ENCODE peak calls at places on chromosomes 16 and 17, in nine cellular contexts. G is testis, Z is A549, U is uterus, O is stomach, L is HCT116, N is tibial nerve, S is breast epithelium, E is body of pancreas. R is an unnamed sample.

GRCh38 chr17:3732171-3732570 is 8.5 kb downstream of the HASPIN start:
- DNase-seq in G (peak), Z (peak), U (no peak), O (no peak), L (no peak), N (no peak), S (no peak), E (no peak), R (no peak)

GRCh38 chr17:8794636-8795035 is 4.5 kb downstream of the MFSD6L start:
- DNase-seq in G (no peak), Z (no peak), U (no peak), O (no peak), L (no peak), N (no peak), S (no peak), E (no peak), R (no peak)

GRCh38 chr17:79379700-79380099 is 231.2 kb downstream of the RBFOX3 start:
- DNase-seq in G (no peak), Z (no peak), U (no peak), O (no peak), L (no peak), N (no peak), S (no peak), E (no peak), R (no peak)

GRCh38 chr17:39744075-39744835 is 6.5 kb downstream of the GRB7 start:
- DNase-seq in G (no peak), Z (no peak), U (no peak), O (no peak), L (no peak), N (no peak), S (no peak), E (peak), R (no peak)

GRCh38 chr16:48420437-48420836 is 35.2 kb upstream of the SIAH1 start:
- DNase-seq in G (no peak), Z (no peak), U (no peak), O (no peak), L (no peak), N (no peak), S (no peak), E (no peak), R (no peak)

GRCh38 chr17:13597723-13598347 is 3.9 kb downstream of the HS3ST3A1 start:
- DNase-seq in G (peak), Z (peak), U (no peak), O (no peak), L (peak), N (peak), S (no peak), E (peak), R (no peak)

GRCh38 chr16:78331749-78332148 is 232.3 kb downstream of the WWOX start:
- DNase-seq in G (no peak), Z (no peak), U (no peak), O (no peak), L (no peak), N (no peak), S (no peak), E (no peak), R (no peak)

GRCh38 chr17:12990041-12990808 is 27.6 kb downstream of the ELAC2 start:
- DNase-seq in G (no peak), Z (no peak), U (no peak), O (peak), L (no peak), N (no peak), S (no peak), E (peak), R (peak)

GRCh38 chr17:64262422-64263260 is at the start of gene TEX2:
- DNase-seq in G (peak), Z (no peak), U (peak), O (peak), L (no peak), N (peak), S (peak), E (peak), R (peak)

GRCh38 chr16:19746561-19746960 is 28.5 kb downstream of the IQCK start:
- DNase-seq in G (no peak), Z (no peak), U (no peak), O (no peak), L (no peak), N (no peak), S (no peak), E (no peak), R (no peak)

GRCh38 chr17:61305024-61305423 is 94.6 kb upstream of the TBX2 start:
- DNase-seq in G (no peak), Z (no peak), U (no peak), O (no peak), L (no peak), N (no peak), S (no peak), E (no peak), R (no peak)
- H3K27ac ChIP-seq in G (no peak), Z (no peak), U (no peak), O (peak), L (no peak), N (no peak), S (no peak), E (no peak), R (no peak)

GRCh38 chr16:997440-998051 is 16.0 kb downstream of the SOX8 start:
- DNase-seq in G (no peak), Z (peak), U (no peak), O (peak), L (no peak), N (no peak), S (no peak), E (peak), R (no peak)
- TF ChIP-seq POLR2A in G (no peak), Z (peak), U (no peak), O (no peak), L (no peak), N (no peak), S (no peak), E (no peak), R (no peak)

DNA sequence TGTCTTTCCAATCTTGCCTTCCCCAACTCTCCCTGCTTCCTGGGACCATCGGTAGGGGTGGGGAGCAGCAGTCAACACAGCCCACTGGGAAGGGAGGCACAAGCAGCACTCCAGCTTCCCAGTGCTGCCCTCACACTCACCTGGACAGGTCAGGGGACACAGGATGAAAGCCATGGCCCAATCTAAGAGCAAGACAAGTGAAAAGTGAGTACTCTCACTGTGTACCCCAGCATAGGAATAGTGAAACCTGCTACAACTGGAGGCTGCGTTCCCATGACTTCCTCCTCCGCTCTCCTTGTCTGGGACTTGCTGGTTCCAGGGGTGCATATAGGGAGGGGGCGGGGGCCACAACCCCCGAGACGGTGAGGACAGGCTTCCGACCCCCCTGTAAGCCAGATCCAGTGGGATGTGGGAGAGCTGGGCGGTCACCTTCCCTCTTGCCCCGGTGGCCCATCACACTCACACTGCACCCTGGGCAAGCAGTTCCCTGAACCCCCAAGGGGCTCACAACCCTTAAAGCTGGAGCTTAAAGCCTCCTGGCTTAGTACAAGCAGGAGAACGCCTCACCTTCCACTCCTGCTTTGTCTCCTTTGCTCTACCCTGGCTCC is 29.5 kb upstream of the SLC25A19 start:
- DNase-seq in G (no peak), Z (no peak), U (no peak), O (no peak), L (no peak), N (no peak), S (no peak), E (no peak), R (no peak)
- H3K27ac ChIP-seq in G (no peak), Z (no peak), U (no peak), O (peak), L (no peak), N (peak), S (no peak), E (no peak), R (peak)

GRCh38 chr17:74380086-74380958 is 13.0 kb downstream of the GPR142 start:
- DNase-seq in G (no peak), Z (peak), U (no peak), O (peak), L (peak), N (no peak), S (no peak), E (peak), R (no peak)
- TF ChIP-seq POLR2A in G (no peak), Z (no peak), U (no peak), O (no peak), L (no peak), N (no peak), S (no peak), E (no peak), R (no peak)

DNA sequence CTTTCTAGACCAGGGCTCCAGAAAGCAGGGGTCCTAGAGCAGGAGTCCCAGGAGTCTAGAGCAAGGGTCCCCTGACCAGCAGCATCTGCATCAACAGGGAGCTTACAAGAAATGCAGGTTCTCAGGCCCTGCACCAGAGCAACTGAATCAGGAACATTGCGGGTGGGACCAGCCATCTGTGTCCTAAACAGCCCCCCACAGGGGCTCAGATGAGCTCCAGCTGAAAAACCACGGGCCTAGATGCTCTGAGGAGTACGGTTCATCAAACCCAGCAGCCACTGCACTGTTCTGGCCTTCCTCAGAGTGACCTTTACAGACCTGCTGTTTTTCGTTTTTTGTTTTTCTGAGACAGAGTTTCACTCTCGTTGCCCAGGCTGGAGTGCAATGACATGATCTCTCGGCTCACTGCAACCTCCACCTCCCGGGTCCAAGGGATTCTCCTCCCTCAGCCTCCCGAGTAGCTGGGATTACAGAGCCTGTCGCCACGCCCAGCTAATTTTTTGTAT is 438.2 kb downstream of the SOX9 start:
- DNase-seq in G (no peak), Z (no peak), U (no peak), O (no peak), L (no peak), N (no peak), S (no peak), E (no peak), R (no peak)
- H3K27ac ChIP-seq in G (no peak), Z (no peak), U (no peak), O (no peak), L (no peak), N (no peak), S (no peak), E (no peak), R (no peak)